ENCODE peak calls at places on chromosomes 11 and 22, in ten cellular contexts. Q, E, W, H, U, F, Z, I, A and B are unnamed samples.
A peak's percentile ranks its signal among the peaks of the same experiment; 100 is the strongest.

GRCh38 chr11:132935383-132935782 is 596.9 kb downstream of the OPCML start:
- DNase-seq in Q (no peak), E (no peak), W (no peak), H (no peak), U (no peak), F (no peak), Z (no peak), I (no peak), A (no peak), B (no peak)

GRCh38 chr22:29975494-29975893 is 92.5 kb downstream of the MTMR3 start:
- DNase-seq in Q (no peak), E (no peak), W (no peak), H (no peak), U (no peak), F (no peak), Z (no peak), I (no peak), A (no peak), B (no peak)

GRCh38 chr11:119092880-119093665 is 8.4 kb downstream of the HMBS start:
- DNase-seq in Q (no peak), E (no peak), W (no peak), H (no peak), U (no peak), F (peak; percentile 56), Z (no peak), I (no peak), A (no peak), B (no peak)

GRCh38 chr11:128468106-128468505 is 119.3 kb downstream of the ETS1 start:
- DNase-seq in Q (no peak), E (no peak), W (no peak), H (no peak), U (no peak), F (no peak), Z (no peak), I (no peak), A (no peak), B (no peak)

GRCh38 chr11:49221112-49221511 is 12.7 kb upstream of the FOLH1 start:
- DNase-seq in Q (no peak), E (no peak), W (no peak), H (no peak), U (no peak), F (no peak), Z (no peak), I (no peak), A (no peak), B (no peak)

GRCh38 chr11:104337273-104337672 is 173.3 kb upstream of the PDGFD start:
- DNase-seq in Q (no peak), E (no peak), W (no peak), H (no peak), U (no peak), F (no peak), Z (no peak), I (no peak), A (no peak), B (no peak)

GRCh38 chr11:119832536-119832935 is 103.5 kb upstream of the NECTIN1 start:
- DNase-seq in Q (no peak), E (no peak), W (no peak), H (peak; percentile 23), U (peak; percentile 3), F (no peak), Z (no peak), I (no peak), A (peak; percentile 84), B (peak; percentile 49)

GRCh38 chr11:130744804-130745203 is 171.5 kb downstream of the SNX19 start:
- DNase-seq in Q (no peak), E (no peak), W (no peak), H (no peak), U (no peak), F (no peak), Z (no peak), I (no peak), A (no peak), B (no peak)

GRCh38 chr22:50303515-50303847 is 4.0 kb downstream of the PLXNB2 start:
- DNase-seq in Q (no peak), E (no peak), W (no peak), H (no peak), U (no peak), F (no peak), Z (no peak), I (no peak), A (no peak), B (no peak)

GRCh38 chr22:50304528-50305392 is 2.7 kb downstream of the PLXNB2 start:
- DNase-seq in Q (no peak), E (no peak), W (no peak), H (no peak), U (no peak), F (peak; percentile 27), Z (peak; percentile 68), I (no peak), A (peak; percentile 63), B (no peak)

GRCh38 chr22:50302564-50302963 is 4.9 kb downstream of the PLXNB2 start:
- DNase-seq in Q (no peak), E (no peak), W (no peak), H (no peak), U (no peak), F (no peak), Z (no peak), I (no peak), A (no peak), B (no peak)

GRCh38 chr22:50305393-50305657 is 2.1 kb downstream of the PLXNB2 start:
- DNase-seq in Q (no peak), E (no peak), W (no peak), H (no peak), U (no peak), F (no peak), Z (no peak), I (no peak), A (no peak), B (no peak)

DNA sequence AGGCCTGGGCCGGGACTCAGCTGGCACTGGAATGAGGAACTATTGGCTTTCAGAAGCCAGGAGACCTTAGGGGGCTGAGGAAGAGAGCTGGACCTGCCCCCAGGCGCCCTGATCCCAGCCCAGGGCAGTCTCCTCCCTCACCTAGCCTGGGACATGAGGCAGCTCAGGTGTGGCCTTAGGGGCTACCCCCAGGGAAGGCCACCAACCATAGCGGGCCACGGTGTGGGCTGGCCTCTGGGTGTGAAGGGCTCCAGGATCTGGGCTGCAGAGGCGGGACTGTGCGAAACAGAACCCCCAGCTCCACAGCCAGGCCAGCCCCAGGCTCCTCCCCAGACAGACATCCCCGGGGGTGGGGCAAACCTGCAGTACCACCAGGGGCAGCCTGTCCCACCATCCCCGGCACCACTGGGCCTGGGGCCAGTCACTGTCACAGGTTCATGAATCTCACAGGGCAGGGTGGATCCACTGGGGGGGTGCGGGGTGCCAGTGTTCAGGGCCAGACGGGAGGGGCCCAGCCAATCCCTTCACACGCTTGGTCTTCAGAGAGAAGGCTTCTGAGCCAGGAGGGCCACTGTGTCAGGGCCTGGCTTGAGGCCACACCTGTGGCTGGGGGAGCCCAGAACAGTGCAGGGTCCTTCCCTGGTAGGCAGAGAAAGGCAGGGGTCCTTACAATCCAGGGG is 3.5 kb downstream of the PLXNB2 start:
- DNase-seq in Q (peak; percentile 87), E (no peak), W (no peak), H (peak; percentile 45), U (no peak), F (no peak), Z (no peak), I (no peak), A (peak; percentile 78), B (peak; percentile 43)
- TF ChIP-seq CTCF in Q (peak; percentile 48), E (no peak), W (no peak), H (no peak), U (no peak), F (no peak), Z (no peak), I (no peak), A (no peak), B (no peak)

DNA sequence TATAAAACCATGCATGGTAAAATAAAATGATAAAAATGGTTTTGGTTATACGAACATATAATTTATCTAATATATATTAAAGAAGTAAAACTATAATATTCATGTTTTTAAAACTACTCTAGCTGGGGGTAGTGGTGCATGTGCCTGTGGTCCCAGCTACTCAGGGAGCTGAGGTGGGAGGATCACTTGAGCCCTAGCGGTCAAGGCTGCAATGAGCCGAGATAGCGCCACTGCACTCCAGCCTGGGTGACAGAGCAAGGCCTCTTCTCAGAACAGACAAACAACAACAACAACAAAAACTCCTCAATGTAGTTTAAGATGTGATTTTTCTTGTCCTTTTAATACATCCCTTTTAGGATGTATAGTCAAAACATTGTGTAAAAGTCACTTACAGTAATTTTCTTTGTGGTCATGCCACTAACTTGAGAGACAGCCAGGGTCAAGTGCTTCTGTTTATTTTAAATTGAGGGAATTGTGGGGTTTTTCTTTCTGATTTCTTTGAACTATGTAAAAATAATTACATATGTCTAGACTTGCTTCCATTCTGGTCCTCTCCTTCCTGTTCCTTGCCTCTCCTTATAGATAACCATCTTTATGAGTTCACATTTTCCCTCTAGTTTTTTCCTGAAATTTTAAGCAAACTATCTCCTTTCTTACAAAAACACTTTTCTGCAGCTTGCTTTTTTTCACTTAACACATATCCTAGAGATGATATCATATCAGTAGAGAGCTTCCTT is 9.2 kb downstream of the OR2AT4 start:
- DNase-seq in Q (peak; percentile 66), E (no peak), W (no peak), H (no peak), U (no peak), F (no peak), Z (no peak), I (no peak), A (no peak), B (no peak)
- TF ChIP-seq CTCF in Q (peak; percentile 63), E (no peak), W (no peak), H (no peak), U (no peak), F (no peak), Z (no peak), I (peak; percentile 23), A (no peak), B (no peak)

DNA sequence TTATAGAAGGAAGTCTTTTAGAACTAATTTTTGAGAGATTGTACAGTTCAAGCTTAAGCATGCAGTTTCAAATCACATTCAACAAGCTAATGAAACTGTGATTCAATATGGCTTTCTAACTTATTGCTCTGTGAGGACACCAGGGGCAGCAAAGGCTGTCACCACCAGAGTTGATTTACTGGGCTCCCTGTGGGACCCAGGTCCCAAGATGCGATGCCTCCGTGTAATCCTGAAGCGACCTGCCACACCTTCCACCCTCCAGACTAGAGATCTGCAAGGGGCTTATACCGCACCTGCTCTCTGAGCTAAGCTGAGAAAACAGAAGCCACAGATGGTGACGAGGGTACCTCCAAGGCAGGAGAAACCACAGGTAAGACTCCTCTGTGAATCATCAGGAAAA is 918 bp upstream of the OR51Q1 start:
- DNase-seq in Q (peak; percentile 62), E (no peak), W (no peak), H (no peak), U (no peak), F (no peak), Z (no peak), I (no peak), A (no peak), B (peak; percentile 9)
- TF ChIP-seq CTCF in Q (peak; percentile 66), E (no peak), W (no peak), H (no peak), U (no peak), F (no peak), Z (no peak), I (no peak), A (no peak), B (no peak)

DNA sequence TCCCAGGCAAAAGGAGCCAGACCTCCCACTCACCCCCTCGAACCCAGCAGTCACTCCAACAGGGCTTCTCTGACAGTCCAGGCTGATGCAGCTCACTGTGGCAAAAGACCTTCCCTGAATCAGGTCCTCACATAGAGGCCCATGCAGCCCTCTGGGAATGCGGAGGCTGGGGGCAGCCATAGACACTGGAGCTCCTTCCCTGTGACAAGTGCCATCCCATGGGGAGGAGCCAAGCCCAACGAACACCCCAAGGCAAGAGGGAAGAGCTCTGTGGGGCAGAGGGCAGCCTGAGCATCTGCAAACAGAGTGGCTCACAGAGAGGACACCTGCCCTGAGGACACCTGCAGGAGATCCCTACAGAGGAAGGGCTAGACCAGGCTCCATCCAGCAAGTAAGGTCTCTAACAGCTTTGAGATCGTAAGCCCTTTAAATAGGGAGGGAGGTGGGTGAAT is at the start of gene LINC01488:
- DNase-seq in Q (no peak), E (no peak), W (no peak), H (no peak), U (no peak), F (no peak), Z (no peak), I (no peak), A (no peak), B (no peak)
- TF ChIP-seq CTCF in Q (no peak), E (no peak), W (no peak), H (no peak), U (no peak), F (no peak), Z (no peak), I (no peak), A (no peak), B (no peak)